ENCODE peak calls at places on chromosomes 13 and 19, in eight cellular contexts. Q, G, J, R, X, Y, L and K are unnamed samples.

GRCh38 chr13:113562085-113562749 is 22.3 kb upstream of the TFDP1 start:
- DNase-seq in X (peak), L (peak), R (peak), J (peak), Y (peak), Q (peak), G (no peak), K (peak)

GRCh38 chr13:34257980-34258379 is 440.0 kb downstream of the RFC3 start:
- DNase-seq in J (no peak), Q (no peak), R (no peak), X (no peak), L (no peak), G (no peak), Y (no peak), K (no peak)

GRCh38 chr13:88648598-88649373 is 977.6 kb downstream of the SLITRK5 start:
- DNase-seq in J (no peak), Y (no peak), R (no peak), L (no peak), Q (no peak), X (no peak), G (no peak), K (no peak)

GRCh38 chr19:42042455-42043170 is 27.4 kb downstream of the GRIK5 start:
- DNase-seq in Q (no peak), G (no peak), J (no peak), L (no peak), R (no peak), X (no peak), Y (no peak), K (no peak)

GRCh38 chr13:21326155-21327030 is 132.7 kb downstream of the ZDHHC20 start:
- DNase-seq in Q (no peak), J (no peak), L (peak), Y (peak), X (no peak), R (peak), G (peak), K (peak)

GRCh38 chr13:21522847-21523246 is 63.7 kb upstream of the ZDHHC20 start:
- DNase-seq in Q (no peak), G (no peak), J (peak), X (no peak), Y (no peak), L (no peak), R (no peak), K (no peak)

GRCh38 chr19:53892981-53893325 is 11.0 kb downstream of the PRKCG start:
- DNase-seq in G (no peak), Y (no peak), R (no peak), J (peak), Q (no peak), L (no peak), X (no peak), K (no peak)

GRCh38 chr19:47351545-47351944 is 2.4 kb downstream of the DHX34 start:
- DNase-seq in Q (no peak), J (peak), R (peak), X (no peak), Y (no peak), G (no peak), L (no peak), K (no peak)

GRCh38 chr19:38266070-38266469 is 1.7 kb downstream of the SPINT2 start:
- DNase-seq in R (no peak), L (no peak), Y (no peak), G (no peak), Q (no peak), J (no peak), X (peak), K (no peak)

GRCh38 chr19:55044286-55044685 is 6.2 kb upstream of the GP6 start:
- DNase-seq in G (peak), R (no peak), Y (no peak), X (no peak), L (no peak), Q (no peak), J (no peak), K (no peak)

GRCh38 chr13:43686557-43686956 is 100.2 kb downstream of the ENOX1 start:
- DNase-seq in X (no peak), Y (no peak), G (peak), J (peak), Q (no peak), R (no peak), L (no peak), K (no peak)

GRCh38 chr19:29539131-29539530 is 13.3 kb downstream of the VSTM2B start:
- DNase-seq in L (no peak), J (no peak), R (no peak), G (no peak), Q (no peak), Y (peak), X (peak), K (no peak)

GRCh38 chr13:50236898-50237318 is 221.7 kb downstream of the KCNRG start:
- DNase-seq in J (no peak), Q (no peak), Y (no peak), L (no peak), X (no peak), G (no peak), R (no peak), K (no peak)

GRCh38 chr19:38155453-38155852 is 68.6 kb downstream of the DPF1 start:
- DNase-seq in G (no peak), R (no peak), J (peak), X (no peak), Y (no peak), Q (no peak), L (no peak), K (no peak)

GRCh38 chr19:31066385-31066784 is 282.9 kb downstream of the TSHZ3 start:
- DNase-seq in Y (no peak), X (no peak), J (no peak), G (no peak), R (no peak), L (no peak), Q (no peak), K (no peak)

GRCh38 chr13:83780201-83780600 is 102.1 kb downstream of the SLITRK1 start:
- DNase-seq in L (no peak), J (peak), X (no peak), Q (no peak), Y (no peak), R (no peak), G (no peak), K (no peak)

GRCh38 chr13:59343993-59344780 is 819.5 kb downstream of the DIAPH3 start:
- DNase-seq in Y (no peak), J (no peak), R (no peak), Q (no peak), X (no peak), L (no peak), G (no peak), K (no peak)

GRCh38 chr13:45367995-45368394 is 27.0 kb upstream of the TPT1 start:
- DNase-seq in L (no peak), Y (no peak), J (no peak), X (no peak), G (no peak), R (no peak), Q (no peak), K (no peak)

GRCh38 chr13:43934273-43934672 is 54.6 kb downstream of the LACC1 start:
- DNase-seq in X (no peak), R (no peak), J (no peak), Y (no peak), G (no peak), L (no peak), Q (no peak), K (no peak)

GRCh38 chr19:19032420-19033175 is 719 bp downstream of the SUGP2 start:
- DNase-seq in X (peak), L (peak), G (peak), Y (peak), R (peak), J (peak), Q (peak), K (peak)

GRCh38 chr19:5480427-5480836 is 25.2 kb downstream of the ZNRF4 start:
- DNase-seq in J (peak), Y (no peak), R (peak), L (peak), G (no peak), X (no peak), Q (no peak), K (peak)

GRCh38 chr19:1016647-1017114 is 4.2 kb downstream of the TMEM259 start:
- DNase-seq in L (peak), Y (peak), X (no peak), Q (no peak), R (peak), G (peak), J (no peak), K (no peak)

GRCh38 chr19:39532233-39533002 is at the start of gene EID2B:
- DNase-seq in L (peak), J (peak), G (peak), Y (peak), R (peak), X (peak), Q (peak), K (peak)
- TF ChIP-seq POLR2A in L (peak), J (peak), G (peak), Y (no peak), R (peak), X (no peak), Q (peak), K (no peak)

GRCh38 chr19:11381535-11382369 is 2.4 kb downstream of the EPOR start:
- DNase-seq in X (no peak), G (peak), R (peak), J (no peak), Y (peak), Q (peak), L (peak), K (peak)

GRCh38 chr19:11378319-11379189 is 4.1 kb downstream of the SWSAP1 start:
- DNase-seq in R (peak), J (peak), Q (no peak), Y (peak), G (no peak), L (peak), X (no peak), K (peak)

GRCh38 chr19:11379857-11380350 is 4.2 kb downstream of the EPOR start:
- DNase-seq in R (no peak), G (no peak), Y (no peak), Q (no peak), L (no peak), X (no peak), J (no peak), K (no peak)

GRCh38 chr19:11382898-11383705 is 1.0 kb downstream of the EPOR start:
- DNase-seq in L (peak), X (no peak), Q (peak), G (peak), J (peak), Y (peak), R (peak), K (peak)

GRCh38 chr19:11380653-11381534 is 3.2 kb downstream of the EPOR start:
- DNase-seq in Q (peak), J (no peak), X (peak), Y (peak), L (peak), R (peak), G (peak), K (peak)
- TF ChIP-seq POLR2AphosphoS5 in Q (peak), J (no peak), X (peak), Y (peak), L (peak), R (no peak), G (peak), K (peak)

GRCh38 chr19:14073925-14074838 is 1.6 kb downstream of the MISP3 start:
- DNase-seq in J (peak), Y (peak), X (no peak), Q (no peak), L (peak), G (peak), R (peak), K (peak)
- TF ChIP-seq POLR2A in J (no peak), Y (no peak), X (no peak), Q (no peak), L (peak), G (no peak), R (no peak), K (no peak)

GRCh38 chr13:51825165-51825592 is 19.8 kb downstream of the TMEM272 start:
- DNase-seq in J (no peak), X (no peak), L (no peak), G (no peak), R (peak), Q (no peak), Y (no peak), K (no peak)
- TF ChIP-seq POLR2AphosphoS5 in J (no peak), X (peak), L (no peak), G (no peak), R (no peak), Q (no peak), Y (no peak), K (no peak)

GRCh38 chr19:2495130-2495641 is 19.3 kb downstream of the GADD45B start:
- DNase-seq in Y (peak), Q (peak), R (peak), X (peak), L (peak), G (peak), J (no peak), K (peak)

GRCh38 chr19:2492870-2493269 is 16.9 kb downstream of the GADD45B start:
- DNase-seq in R (no peak), Q (peak), X (no peak), Y (no peak), L (no peak), G (no peak), J (no peak), K (no peak)

GRCh38 chr19:2495651-2496316 is 19.9 kb downstream of the GADD45B start:
- DNase-seq in L (peak), Y (no peak), G (peak), J (no peak), X (no peak), R (no peak), Q (peak), K (peak)

GRCh38 chr19:2494447-2495129 is 18.7 kb downstream of the GADD45B start:
- DNase-seq in Q (peak), G (peak), L (peak), X (peak), J (peak), R (peak), Y (peak), K (peak)

DNA sequence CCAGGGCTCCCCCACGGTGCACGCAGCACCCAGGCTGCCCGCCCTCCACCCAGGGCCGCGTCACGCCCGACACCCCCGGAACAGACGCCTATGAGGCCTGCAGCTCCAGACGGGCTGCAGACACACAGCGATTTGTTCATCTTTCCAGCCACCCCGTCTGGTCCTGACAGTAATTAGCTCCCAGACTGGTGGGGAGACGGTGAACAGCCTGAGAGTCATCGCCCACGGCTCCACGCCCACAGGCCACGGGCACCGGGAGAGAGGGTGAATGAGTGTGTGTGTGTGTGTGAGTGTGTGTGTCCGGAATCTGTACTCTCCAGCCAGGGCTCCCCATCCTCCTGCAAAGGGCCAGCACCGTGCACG is 18.1 kb downstream of the GADD45B start:
- DNase-seq in X (no peak), Q (peak), J (no peak), L (no peak), G (no peak), Y (no peak), R (no peak), K (no peak)
- TF ChIP-seq POLR2A in X (no peak), Q (no peak), J (no peak), L (no peak), G (no peak), Y (no peak), R (no peak), K (no peak)

DNA sequence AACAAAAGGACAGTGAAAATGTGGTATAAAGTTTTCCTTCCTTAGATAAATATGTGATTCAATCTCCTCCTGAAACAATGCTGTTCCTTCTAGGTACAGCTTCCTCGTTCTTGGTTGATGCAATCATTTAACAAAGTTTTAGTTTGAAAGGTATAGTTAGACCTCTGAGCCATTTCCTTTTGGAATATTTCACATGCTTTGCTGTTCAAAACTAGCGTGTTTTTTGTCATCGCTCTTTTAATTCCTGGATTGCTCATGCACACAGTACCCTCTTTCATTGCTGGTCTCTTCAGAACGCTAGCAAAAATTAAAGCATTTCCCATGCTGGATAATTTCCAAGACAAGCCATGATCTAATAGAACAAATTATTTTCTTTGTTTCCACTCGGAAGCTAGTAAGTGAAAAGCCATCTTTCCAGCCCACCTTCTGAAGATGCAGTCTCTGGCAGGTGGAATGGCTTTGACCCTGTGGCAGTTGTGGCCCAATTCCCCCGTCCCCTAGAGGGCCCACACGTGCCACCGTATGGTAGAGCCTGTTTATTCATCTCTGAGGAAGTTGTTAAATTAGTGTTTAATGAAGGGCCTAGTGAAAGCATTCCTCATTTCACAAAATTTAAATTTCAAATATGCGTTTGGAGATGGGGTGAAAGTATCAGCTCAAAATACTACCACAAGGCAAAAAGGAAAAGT is 1040.6 kb upstream of the SLC10A2 start:
- DNase-seq in Q (no peak), Y (no peak), G (no peak), X (no peak), J (no peak), L (no peak), R (peak), K (no peak)
- TF ChIP-seq POLR2AphosphoS5 in Q (no peak), Y (no peak), G (no peak), X (no peak), J (no peak), L (no peak), R (peak), K (no peak)

GRCh38 chr19:35901854-35902661 is at the start of gene HCST:
- DNase-seq in X (no peak), R (no peak), Y (peak), Q (no peak), L (peak), G (no peak), J (peak), K (no peak)
- TF ChIP-seq POLR2A in X (no peak), R (no peak), Y (no peak), Q (peak), L (peak), G (no peak), J (no peak), K (no peak)

GRCh38 chr19:49490287-49491029 is 3.0 kb downstream of the RPL13A start:
- DNase-seq in Q (no peak), Y (no peak), J (no peak), G (no peak), X (no peak), R (no peak), L (no peak), K (no peak)

GRCh38 chr19:49488863-49489537 is 1.6 kb downstream of the RPL13A start:
- DNase-seq in X (no peak), R (no peak), L (no peak), J (no peak), Q (no peak), G (no peak), Y (no peak), K (no peak)

GRCh38 chr19:49488046-49488862 is 846 bp downstream of the RPL13A start:
- DNase-seq in Q (no peak), J (peak), X (no peak), R (peak), Y (no peak), L (no peak), G (no peak), K (no peak)

GRCh38 chr19:49491030-49491803 is 3.8 kb downstream of the RPL13A start:
- DNase-seq in J (no peak), L (no peak), X (no peak), Q (no peak), Y (no peak), R (no peak), G (no peak), K (no peak)

GRCh38 chr19:49489601-49490167 is 2.3 kb downstream of the RPL13A start:
- DNase-seq in L (no peak), Q (no peak), X (no peak), Y (no peak), R (no peak), G (no peak), J (peak), K (no peak)
- TF ChIP-seq POLR2AphosphoS5 in L (no peak), Q (peak), X (no peak), Y (peak), R (peak), G (no peak), J (no peak), K (peak)